ENCODE peak calls at places on chromosomes 13 and 19, in eight cellular contexts. Z is stomach, V is psoas muscle, O is mucosa of descending colon, D is fibroblast of lung, L is left ventricle myocardium inferior, Q is right atrium auricular region, S is MM.1S. G is an unnamed sample.
A peak's percentile ranks its signal among the peaks of the same experiment; 100 is the strongest.

GRCh38 chr19:34084396-34085145 is 87.7 kb upstream of the LSM14A start:
- DNase-seq in Z (no peak), V (no peak), O (no peak), D (no peak), L (no peak), Q (no peak), S (no peak), G (no peak)

GRCh38 chr19:13629687-13630357 is 123.5 kb upstream of the CACNA1A start:
- DNase-seq in Z (no peak), V (no peak), O (no peak), D (peak; percentile 81), L (no peak), Q (no peak), S (no peak), G (no peak)

GRCh38 chr19:45045671-45046353 is 7.0 kb downstream of the CLASRP start:
- DNase-seq in Z (peak; percentile 62), V (no peak), O (no peak), D (no peak), L (no peak), Q (no peak), S (peak; percentile 32), G (no peak)

GRCh38 chr13:28611021-28611420 is 47.9 kb upstream of the POMP start:
- DNase-seq in Z (no peak), V (no peak), O (no peak), D (peak; percentile 4), L (no peak), Q (no peak), S (no peak), G (no peak)

GRCh38 chr13:114096811-114097503 is 35.5 kb downstream of the RASA3 start:
- DNase-seq in Z (no peak), V (peak; percentile 50), O (peak; percentile 14), D (no peak), L (no peak), Q (peak; percentile 54), S (no peak), G (no peak)

GRCh38 chr19:28847468-28847867 is 365.5 kb downstream of the UQCRFS1 start:
- DNase-seq in Z (no peak), V (no peak), O (no peak), D (no peak), L (no peak), Q (no peak), S (no peak), G (no peak)

GRCh38 chr13:70960841-70961443 is 852.7 kb upstream of the KLHL1 start:
- DNase-seq in Z (no peak), V (no peak), O (no peak), D (peak; percentile 28), L (no peak), Q (no peak), S (peak; percentile 31), G (peak; percentile 73)

GRCh38 chr13:59461411-59461810 is 702.3 kb downstream of the DIAPH3 start:
- DNase-seq in Z (no peak), V (no peak), O (no peak), D (no peak), L (no peak), Q (no peak), S (no peak), G (no peak)

GRCh38 chr19:7699422-7700127 is 2.4 kb downstream of the FCER2 start:
- DNase-seq in Z (no peak), V (no peak), O (no peak), D (peak; percentile 3), L (no peak), Q (no peak), S (no peak), G (no peak)

GRCh38 chr13:23447927-23448326 is 14.4 kb upstream of the SACS start:
- DNase-seq in Z (no peak), V (no peak), O (no peak), D (peak; percentile 67), L (no peak), Q (no peak), S (no peak), G (peak; percentile 48)

GRCh38 chr13:60754691-60755090 is 357.7 kb downstream of the TDRD3 start:
- DNase-seq in Z (no peak), V (no peak), O (no peak), D (no peak), L (no peak), Q (no peak), S (no peak), G (no peak)

GRCh38 chr19:10378124-10378523 is 2.2 kb downstream of the TYK2 start:
- DNase-seq in Z (no peak), V (no peak), O (no peak), D (no peak), L (no peak), Q (no peak), S (no peak), G (no peak)

GRCh38 chr13:46523972-46524737 is 28.8 kb upstream of the LRCH1 start:
- DNase-seq in Z (no peak), V (no peak), O (no peak), D (no peak), L (no peak), Q (no peak), S (no peak), G (peak; percentile 22)

GRCh38 chr13:36783883-36784282 is 35.1 kb upstream of the RFXAP start:
- DNase-seq in Z (no peak), V (no peak), O (no peak), D (no peak), L (no peak), Q (no peak), S (no peak), G (no peak)

GRCh38 chr13:77372275-77372674 is 45.4 kb upstream of the MYCBP2 start:
- DNase-seq in Z (no peak), V (no peak), O (no peak), D (peak; percentile 8), L (no peak), Q (no peak), S (no peak), G (peak; percentile 22)

GRCh38 chr19:48354332-48354992 is 9.3 kb downstream of the TMEM143 start:
- DNase-seq in Z (no peak), V (no peak), O (no peak), D (peak; percentile 59), L (no peak), Q (no peak), S (no peak), G (no peak)

GRCh38 chr19:45296365-45296764 is 26.3 kb downstream of the CKM start:
- DNase-seq in Z (no peak), V (no peak), O (no peak), D (no peak), L (no peak), Q (no peak), S (no peak), G (no peak)

GRCh38 chr13:113526466-113527220 is 36.1 kb upstream of the DCUN1D2 start:
- DNase-seq in Z (peak; percentile 29), V (no peak), O (no peak), D (no peak), L (no peak), Q (no peak), S (peak; percentile 12), G (no peak)

GRCh38 chr19:29988351-29988750 is 46.3 kb downstream of the URI1 start:
- DNase-seq in Z (no peak), V (no peak), O (no peak), D (no peak), L (no peak), Q (no peak), S (no peak), G (no peak)

GRCh38 chr19:19064811-19065745 is 1.3 kb downstream of the SLC25A42 start:
- DNase-seq in Z (no peak), V (no peak), O (peak; percentile 49), D (no peak), L (no peak), Q (no peak), S (peak; percentile 49), G (peak; percentile 34)

GRCh38 chr19:48108997-48109782 is 1.4 kb downstream of the PLA2G4C start:
- DNase-seq in Z (no peak), V (no peak), O (no peak), D (no peak), L (no peak), Q (no peak), S (no peak), G (no peak)

GRCh38 chr13:37869756-37870488 is at the start of gene TRPC4:
- DNase-seq in Z (peak; percentile 31), V (peak; percentile 49), O (peak; percentile 29), D (peak; percentile 76), L (peak; percentile 40), Q (no peak), S (no peak), G (peak; percentile 69)

GRCh38 chr19:38699027-38699346 is 45.3 kb downstream of the CAPN12 start:
- DNase-seq in Z (no peak), V (no peak), O (no peak), D (no peak), L (no peak), Q (no peak), S (no peak), G (no peak)

GRCh38 chr13:42577538-42577937 is 3.6 kb downstream of the TNFSF11 start:
- DNase-seq in Z (no peak), V (no peak), O (no peak), D (no peak), L (no peak), Q (no peak), S (no peak), G (no peak)

GRCh38 chr19:15015946-15016542 is 33.2 kb upstream of the CASP14 start:
- DNase-seq in Z (no peak), V (no peak), O (no peak), D (peak; percentile 1), L (no peak), Q (no peak), S (no peak), G (peak; percentile 38)

GRCh38 chr13:30806784-30807183 is 71.4 kb downstream of the ALOX5AP start:
- DNase-seq in Z (no peak), V (no peak), O (no peak), D (peak; percentile 85), L (no peak), Q (no peak), S (no peak), G (peak; percentile 81)
- H3K4me1 ChIP-seq in Z (peaks cover 18% of the 10 kb centered on the region), V (peaks cover 10% of the 10 kb centered on the region), O (peaks cover 7% of the 10 kb centered on the region), D (peaks cover 6% of the 10 kb centered on the region), L (peaks cover 35% of the 10 kb centered on the region), Q (no peaks in the 10 kb centered on the region), S (no peaks in the 10 kb centered on the region), G (peaks cover 29% of the 10 kb centered on the region)

DNA sequence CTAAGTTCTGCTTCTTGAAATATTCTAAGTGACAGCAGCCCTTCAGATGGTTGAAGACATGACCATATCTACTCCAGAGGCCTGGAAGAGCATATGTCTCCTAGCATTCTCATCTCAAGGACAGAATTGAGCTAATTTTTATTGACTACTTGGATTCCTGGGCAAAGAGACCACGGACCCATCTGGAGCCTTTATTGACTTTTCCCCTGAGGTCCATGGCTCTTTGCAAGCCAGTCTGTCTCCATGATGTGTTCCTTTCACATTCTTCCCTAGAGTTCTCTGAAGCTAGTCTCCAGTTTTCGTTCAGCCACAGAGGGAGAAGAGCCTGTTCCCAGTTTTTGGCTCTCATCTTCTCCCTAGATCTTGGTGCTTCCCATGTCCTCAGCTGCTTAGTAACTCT is 202.7 kb downstream of the PCCA start:
- DNase-seq in Z (no peak), V (no peak), O (no peak), D (no peak), L (no peak), Q (no peak), S (no peak), G (no peak)
- H3K9me3 ChIP-seq in Z (no peaks in the 10 kb centered on the region), V (no peaks in the 10 kb centered on the region), O (no peaks in the 10 kb centered on the region), D (no peaks in the 10 kb centered on the region), L (no peaks in the 10 kb centered on the region), Q (no peaks in the 10 kb centered on the region), S (no peaks in the 10 kb centered on the region), G (no peaks in the 10 kb centered on the region)

GRCh38 chr13:99293178-99293577 is 14.0 kb downstream of the GPR183 start:
- DNase-seq in Z (no peak), V (no peak), O (no peak), D (no peak), L (no peak), Q (no peak), S (no peak), G (no peak)
- H3K4me1 ChIP-seq in Z (peaks cover 48% of the 10 kb centered on the region), V (peaks cover under 1% of the 10 kb centered on the region), O (peaks cover 8% of the 10 kb centered on the region), D (no peaks in the 10 kb centered on the region), L (peaks cover 9% of the 10 kb centered on the region), Q (no peaks in the 10 kb centered on the region), S (no peaks in the 10 kb centered on the region), G (peaks cover 3% of the 10 kb centered on the region)

GRCh38 chr19:53311044-53311443 is 22.5 kb upstream of the ZNF845 start:
- DNase-seq in Z (no peak), V (no peak), O (no peak), D (no peak), L (no peak), Q (no peak), S (no peak), G (no peak)
- H3K9me3 ChIP-seq in Z (peaks cover 35% of the 10 kb centered on the region), V (no peaks in the 10 kb centered on the region), O (peaks cover 14% of the 10 kb centered on the region), D (no peaks in the 10 kb centered on the region), L (peaks cover 10% of the 10 kb centered on the region), Q (no peaks in the 10 kb centered on the region), S (no peaks in the 10 kb centered on the region), G (peaks cover 28% of the 10 kb centered on the region)

G was measured in adipocyte.